ENCODE peak calls at places on chromosomes 13 and 19, in eight cellular contexts. One of them, this sample, is unnamed.

GRCh38 chr13:99404005-99404755 is 97.0 kb upstream of the GPR183 start:
- DNase-seq in H9: no peak
- DNase-seq in RWPE1: peak; percentile 32
- DNase-seq in SK-N-MC: no peak
- DNase-seq in ovary: peak; percentile 29
- DNase-seq in suprapubic skin: no peak
- DNase-seq in cardiac muscle cell: no peak
- DNase-seq in HL-60: no peak
- DNase-seq in this sample: no peak

GRCh38 chr13:48975101-48975925 is at the start of gene FNDC3A:
- DNase-seq in SK-N-MC: no peak
- DNase-seq in suprapubic skin: peak; percentile 81
- DNase-seq in cardiac muscle cell: peak; percentile 84
- DNase-seq in RWPE1: peak; percentile 73
- DNase-seq in H9: peak; percentile 79
- DNase-seq in ovary: peak; percentile 88
- DNase-seq in HL-60: no peak
- DNase-seq in this sample: no peak

GRCh38 chr19:54299515-54299914 is 13.5 kb downstream of the LILRA5 start:
- DNase-seq in ovary: no peak
- DNase-seq in H9: no peak
- DNase-seq in cardiac muscle cell: no peak
- DNase-seq in HL-60: no peak
- DNase-seq in suprapubic skin: peak; percentile 54
- DNase-seq in RWPE1: no peak
- DNase-seq in SK-N-MC: no peak
- DNase-seq in this sample: no peak

GRCh38 chr19:35078807-35079206 is 36.8 kb upstream of the FXYD3 start:
- DNase-seq in ovary: no peak
- DNase-seq in SK-N-MC: no peak
- DNase-seq in cardiac muscle cell: no peak
- DNase-seq in HL-60: no peak
- DNase-seq in H9: no peak
- DNase-seq in RWPE1: no peak
- DNase-seq in suprapubic skin: no peak
- DNase-seq in this sample: no peak

GRCh38 chr13:76438050-76438449 is 448.2 kb downstream of the KCTD12 start:
- DNase-seq in SK-N-MC: no peak
- DNase-seq in HL-60: no peak
- DNase-seq in ovary: no peak
- DNase-seq in suprapubic skin: no peak
- DNase-seq in cardiac muscle cell: no peak
- DNase-seq in RWPE1: no peak
- DNase-seq in H9: no peak
- DNase-seq in this sample: no peak

GRCh38 chr19:56567274-56568120 is at the start of gene ZNF470:
- DNase-seq in HL-60: peak; percentile 85
- DNase-seq in SK-N-MC: peak; percentile 12
- DNase-seq in H9: peak; percentile 93
- DNase-seq in ovary: peak; percentile 94
- DNase-seq in suprapubic skin: peak; percentile 95
- DNase-seq in RWPE1: peak; percentile 83
- DNase-seq in cardiac muscle cell: peak; percentile 96
- DNase-seq in this sample: peak; percentile 85

GRCh38 chr19:35518313-35518712 is 4.9 kb upstream of the DMKN start:
- DNase-seq in SK-N-MC: no peak
- DNase-seq in suprapubic skin: no peak
- DNase-seq in ovary: no peak
- DNase-seq in HL-60: no peak
- DNase-seq in RWPE1: peak; percentile 43
- DNase-seq in H9: no peak
- DNase-seq in cardiac muscle cell: peak; percentile 98
- DNase-seq in this sample: no peak

GRCh38 chr13:95335667-95336066 is 34.4 kb upstream of the ABCC4 start:
- DNase-seq in ovary: no peak
- DNase-seq in suprapubic skin: no peak
- DNase-seq in HL-60: no peak
- DNase-seq in SK-N-MC: no peak
- DNase-seq in RWPE1: peak; percentile 21
- DNase-seq in H9: no peak
- DNase-seq in cardiac muscle cell: no peak
- DNase-seq in this sample: no peak

GRCh38 chr19:55536951-55537740 is at the start of gene SBK2:
- DNase-seq in RWPE1: no peak
- DNase-seq in HL-60: no peak
- DNase-seq in suprapubic skin: no peak
- DNase-seq in SK-N-MC: no peak
- DNase-seq in H9: peak; percentile 93
- DNase-seq in ovary: no peak
- DNase-seq in cardiac muscle cell: no peak
- DNase-seq in this sample: no peak

GRCh38 chr19:48997972-48998371 is 4.3 kb downstream of the RUVBL2 start:
- DNase-seq in RWPE1: no peak
- DNase-seq in ovary: no peak
- DNase-seq in HL-60: peak; percentile 52
- DNase-seq in H9: peak; percentile 86
- DNase-seq in suprapubic skin: no peak
- DNase-seq in cardiac muscle cell: peak; percentile 63
- DNase-seq in SK-N-MC: no peak
- DNase-seq in this sample: no peak

GRCh38 chr19:46115396-46116109 is 8.9 kb downstream of the IGFL3 start:
- DNase-seq in cardiac muscle cell: peak; percentile 33
- DNase-seq in ovary: no peak
- DNase-seq in suprapubic skin: no peak
- DNase-seq in SK-N-MC: no peak
- DNase-seq in H9: no peak
- DNase-seq in HL-60: no peak
- DNase-seq in RWPE1: peak; percentile 93
- DNase-seq in this sample: no peak

GRCh38 chr13:109454167-109454917 is 332.0 kb downstream of the IRS2 start:
- DNase-seq in RWPE1: no peak
- DNase-seq in H9: no peak
- DNase-seq in cardiac muscle cell: no peak
- DNase-seq in suprapubic skin: no peak
- DNase-seq in SK-N-MC: no peak
- DNase-seq in HL-60: no peak
- DNase-seq in ovary: no peak
- DNase-seq in this sample: peak; percentile 7

GRCh38 chr13:51844862-51845573 is at the start of gene TMEM272:
- DNase-seq in cardiac muscle cell: peak; percentile 60
- DNase-seq in SK-N-MC: no peak
- DNase-seq in HL-60: no peak
- DNase-seq in ovary: peak; percentile 78
- DNase-seq in H9: peak; percentile 72
- DNase-seq in suprapubic skin: no peak
- DNase-seq in RWPE1: peak; percentile 62
- DNase-seq in this sample: no peak

GRCh38 chr19:39428309-39429112 is 7.2 kb downstream of the RPS16 start:
- DNase-seq in H9: peak; percentile 93
- DNase-seq in RWPE1: no peak
- DNase-seq in suprapubic skin: no peak
- DNase-seq in HL-60: no peak
- DNase-seq in cardiac muscle cell: peak; percentile 96
- DNase-seq in SK-N-MC: no peak
- DNase-seq in ovary: peak; percentile 91
- DNase-seq in this sample: no peak

GRCh38 chr13:113169277-113170272 is 11.1 kb downstream of the PROZ start:
- DNase-seq in H9: no peak
- DNase-seq in cardiac muscle cell: no peak
- DNase-seq in suprapubic skin: no peak
- DNase-seq in ovary: no peak
- DNase-seq in HL-60: no peak
- DNase-seq in RWPE1: no peak
- DNase-seq in SK-N-MC: no peak
- DNase-seq in this sample: no peak

GRCh38 chr13:45082964-45083363 is 37.3 kb upstream of the GTF2F2 start:
- DNase-seq in H9: no peak
- DNase-seq in HL-60: no peak
- DNase-seq in ovary: no peak
- DNase-seq in SK-N-MC: no peak
- DNase-seq in RWPE1: peak; percentile 30
- DNase-seq in cardiac muscle cell: peak; percentile 13
- DNase-seq in suprapubic skin: no peak
- DNase-seq in this sample: no peak

GRCh38 chr19:14198384-14199376 is 7.3 kb downstream of the ADGRL1 start:
- DNase-seq in SK-N-MC: no peak
- DNase-seq in cardiac muscle cell: peak; percentile 46
- DNase-seq in ovary: no peak
- DNase-seq in H9: no peak
- DNase-seq in RWPE1: no peak
- DNase-seq in HL-60: no peak
- DNase-seq in suprapubic skin: no peak
- DNase-seq in this sample: no peak

GRCh38 chr13:25762795-25763377 is 288.9 kb downstream of the SHISA2 start:
- DNase-seq in SK-N-MC: no peak
- DNase-seq in H9: no peak
- DNase-seq in RWPE1: no peak
- DNase-seq in HL-60: no peak
- DNase-seq in suprapubic skin: no peak
- DNase-seq in cardiac muscle cell: no peak
- DNase-seq in ovary: no peak
- DNase-seq in this sample: no peak

GRCh38 chr13:33441015-33441414 is 155.5 kb upstream of the STARD13 start:
- DNase-seq in RWPE1: peak; percentile 24
- DNase-seq in SK-N-MC: no peak
- DNase-seq in HL-60: no peak
- DNase-seq in H9: peak; percentile 46
- DNase-seq in suprapubic skin: no peak
- DNase-seq in ovary: no peak
- DNase-seq in cardiac muscle cell: peak; percentile 42
- DNase-seq in this sample: no peak

GRCh38 chr13:101917833-101918755 is 465.6 kb downstream of the ITGBL1 start:
- DNase-seq in SK-N-MC: no peak
- DNase-seq in ovary: no peak
- DNase-seq in H9: peak; percentile 47
- DNase-seq in RWPE1: no peak
- DNase-seq in HL-60: no peak
- DNase-seq in cardiac muscle cell: no peak
- DNase-seq in suprapubic skin: no peak
- DNase-seq in this sample: no peak

DNA sequence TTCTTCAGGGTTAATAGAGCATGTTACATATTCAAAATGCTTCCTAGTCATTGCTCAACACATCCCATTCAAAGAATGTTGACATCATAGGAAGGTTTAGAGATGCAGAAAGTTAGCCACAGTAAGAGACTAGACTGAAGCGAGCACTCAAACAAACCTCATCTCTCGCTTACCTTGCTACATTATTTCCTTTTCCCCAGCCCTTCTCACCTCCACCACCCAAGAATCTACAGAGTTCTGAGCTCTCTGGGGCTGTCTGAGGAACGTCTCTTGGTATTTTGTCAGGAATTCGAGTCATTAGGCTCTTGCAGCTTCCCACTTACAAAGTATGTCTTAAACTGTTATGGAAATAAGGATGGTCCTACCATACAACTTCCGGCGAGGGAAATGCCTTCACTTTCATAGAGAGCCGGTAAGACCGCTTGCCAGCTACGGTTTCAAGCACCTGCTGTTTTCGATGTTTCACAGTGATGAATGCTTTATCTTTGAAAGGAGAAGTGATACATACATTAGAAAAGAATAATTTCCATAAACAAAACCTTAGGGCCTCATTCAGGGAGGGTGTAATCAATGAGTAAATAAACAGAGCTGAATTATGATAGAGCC is 65.1 kb downstream of the FLT1 start:
- DNase-seq in RWPE1: no peak
- DNase-seq in suprapubic skin: no peak
- DNase-seq in ovary: no peak
- DNase-seq in cardiac muscle cell: peak; percentile 33
- DNase-seq in SK-N-MC: no peak
- DNase-seq in HL-60: no peak
- DNase-seq in H9: peak; percentile 87
- DNase-seq in this sample: no peak
- H3K27ac ChIP-seq in RWPE1: no peak overlapping the region
- H3K27ac ChIP-seq in suprapubic skin: no peak overlapping the region
- H3K27ac ChIP-seq in ovary: no peak overlapping the region
- H3K27ac ChIP-seq in cardiac muscle cell: no peak overlapping the region
- H3K27ac ChIP-seq in SK-N-MC: peak overlapping the region; percentile 15
- H3K27ac ChIP-seq in HL-60: no peak overlapping the region
- H3K27ac ChIP-seq in H9: peak overlapping the region; percentile 99
- H3K27ac ChIP-seq in this sample: no peak overlapping the region

GRCh38 chr13:28751210-28751935 is 32.6 kb upstream of the SLC46A3 start:
- DNase-seq in cardiac muscle cell: peak; percentile 76
- DNase-seq in ovary: no peak
- DNase-seq in suprapubic skin: no peak
- DNase-seq in RWPE1: no peak
- DNase-seq in SK-N-MC: no peak
- DNase-seq in H9: no peak
- DNase-seq in HL-60: peak; percentile 18
- DNase-seq in this sample: no peak

GRCh38 chr13:28753946-28754345 is 35.2 kb upstream of the SLC46A3 start:
- DNase-seq in cardiac muscle cell: no peak
- DNase-seq in HL-60: no peak
- DNase-seq in H9: no peak
- DNase-seq in RWPE1: no peak
- DNase-seq in suprapubic skin: no peak
- DNase-seq in SK-N-MC: peak; percentile 35
- DNase-seq in ovary: no peak
- DNase-seq in this sample: no peak

GRCh38 chr13:28755546-28755870 is 36.7 kb upstream of the SLC46A3 start:
- DNase-seq in RWPE1: no peak
- DNase-seq in ovary: no peak
- DNase-seq in suprapubic skin: no peak
- DNase-seq in H9: no peak
- DNase-seq in HL-60: no peak
- DNase-seq in SK-N-MC: no peak
- DNase-seq in cardiac muscle cell: no peak
- DNase-seq in this sample: no peak

GRCh38 chr13:28753208-28753892 is 34.6 kb upstream of the SLC46A3 start:
- DNase-seq in RWPE1: peak; percentile 82
- DNase-seq in H9: peak; percentile 79
- DNase-seq in ovary: no peak
- DNase-seq in SK-N-MC: peak; percentile 94
- DNase-seq in cardiac muscle cell: peak; percentile 95
- DNase-seq in suprapubic skin: no peak
- DNase-seq in HL-60: no peak
- DNase-seq in this sample: peak; percentile 55

GRCh38 chr13:28754698-28755545 is 36.2 kb upstream of the SLC46A3 start:
- DNase-seq in cardiac muscle cell: peak; percentile 75
- DNase-seq in SK-N-MC: no peak
- DNase-seq in H9: peak; percentile 67
- DNase-seq in HL-60: no peak
- DNase-seq in RWPE1: no peak
- DNase-seq in suprapubic skin: no peak
- DNase-seq in ovary: no peak
- DNase-seq in this sample: no peak
- H3K27ac ChIP-seq in cardiac muscle cell: no peak overlapping the region
- H3K27ac ChIP-seq in SK-N-MC: peak overlapping the region; percentile 99
- H3K27ac ChIP-seq in H9: no peak overlapping the region
- H3K27ac ChIP-seq in HL-60: no peak overlapping the region
- H3K27ac ChIP-seq in RWPE1: no peak overlapping the region
- H3K27ac ChIP-seq in suprapubic skin: peak overlapping the region; percentile 3
- H3K27ac ChIP-seq in ovary: no peak overlapping the region
- H3K27ac ChIP-seq in this sample: no peak overlapping the region

GRCh38 chr13:105333416-105333815 is 1202.0 kb downstream of the EFNB2 start:
- DNase-seq in RWPE1: no peak
- DNase-seq in HL-60: no peak
- DNase-seq in cardiac muscle cell: no peak
- DNase-seq in suprapubic skin: no peak
- DNase-seq in H9: no peak
- DNase-seq in ovary: no peak
- DNase-seq in SK-N-MC: no peak
- DNase-seq in this sample: no peak
- H3K27ac ChIP-seq in RWPE1: no peak overlapping the region
- H3K27ac ChIP-seq in HL-60: no peak overlapping the region
- H3K27ac ChIP-seq in cardiac muscle cell: no peak overlapping the region
- H3K27ac ChIP-seq in suprapubic skin: no peak overlapping the region
- H3K27ac ChIP-seq in H9: no peak overlapping the region
- H3K27ac ChIP-seq in ovary: no peak overlapping the region
- H3K27ac ChIP-seq in SK-N-MC: no peak overlapping the region
- H3K27ac ChIP-seq in this sample: peak overlapping the region; percentile 67

GRCh38 chr13:90427322-90428272 is 919.9 kb upstream of the MIR17HG start:
- DNase-seq in suprapubic skin: no peak
- DNase-seq in SK-N-MC: no peak
- DNase-seq in H9: peak; percentile 42
- DNase-seq in cardiac muscle cell: no peak
- DNase-seq in HL-60: no peak
- DNase-seq in RWPE1: no peak
- DNase-seq in ovary: no peak
- DNase-seq in this sample: no peak
- H3K27ac ChIP-seq in suprapubic skin: no peak overlapping the region
- H3K27ac ChIP-seq in SK-N-MC: no peak overlapping the region
- H3K27ac ChIP-seq in H9: no peak overlapping the region
- H3K27ac ChIP-seq in cardiac muscle cell: no peak overlapping the region
- H3K27ac ChIP-seq in HL-60: no peak overlapping the region
- H3K27ac ChIP-seq in RWPE1: no peak overlapping the region
- H3K27ac ChIP-seq in ovary: no peak overlapping the region
- H3K27ac ChIP-seq in this sample: no peak overlapping the region

This sample was measured in thoracic aorta.